ENCODE peak calls at places on chromosomes 13 and 19, in seven cellular contexts. One of them, this sample, is unnamed.
A peak's percentile ranks its signal among the peaks of the same experiment; 100 is the strongest.

GRCh38 chr19:51978882-51979281 is 7.8 kb downstream of the ZNF350 start:
- DNase-seq in naive thymus-derived CD4-positive, alpha-beta T cell: no peak
- DNase-seq in stomach: no peak
- DNase-seq in adrenal gland: no peak
- DNase-seq in GM23248: no peak
- DNase-seq in H1: no peak
- DNase-seq in dorsolateral prefrontal cortex: no peak
- DNase-seq in this sample: no peak

GRCh38 chr13:113915012-113915763 is 51.3 kb upstream of the GAS6 start:
- DNase-seq in adrenal gland: no peak
- DNase-seq in H1: no peak
- DNase-seq in dorsolateral prefrontal cortex: no peak
- DNase-seq in naive thymus-derived CD4-positive, alpha-beta T cell: no peak
- DNase-seq in stomach: peak; percentile 26
- DNase-seq in GM23248: no peak
- DNase-seq in this sample: no peak

GRCh38 chr13:37651891-37652290 is 53.3 kb upstream of the POSTN start:
- DNase-seq in dorsolateral prefrontal cortex: no peak
- DNase-seq in adrenal gland: no peak
- DNase-seq in H1: no peak
- DNase-seq in naive thymus-derived CD4-positive, alpha-beta T cell: no peak
- DNase-seq in GM23248: peak; percentile 27
- DNase-seq in stomach: no peak
- DNase-seq in this sample: no peak

GRCh38 chr13:110349239-110349638 is 42.2 kb downstream of the COL4A2 start:
- DNase-seq in H1: no peak
- DNase-seq in dorsolateral prefrontal cortex: no peak
- DNase-seq in naive thymus-derived CD4-positive, alpha-beta T cell: no peak
- DNase-seq in GM23248: no peak
- DNase-seq in adrenal gland: no peak
- DNase-seq in stomach: no peak
- DNase-seq in this sample: no peak

GRCh38 chr13:51636349-51636890 is 52.2 kb downstream of the WDFY2 start:
- DNase-seq in GM23248: no peak
- DNase-seq in dorsolateral prefrontal cortex: no peak
- DNase-seq in adrenal gland: no peak
- DNase-seq in stomach: peak; percentile 63
- DNase-seq in naive thymus-derived CD4-positive, alpha-beta T cell: no peak
- DNase-seq in H1: no peak
- DNase-seq in this sample: no peak

GRCh38 chr19:31784631-31785237 is 435.5 kb upstream of the TSHZ3 start:
- DNase-seq in naive thymus-derived CD4-positive, alpha-beta T cell: no peak
- DNase-seq in adrenal gland: no peak
- DNase-seq in H1: no peak
- DNase-seq in dorsolateral prefrontal cortex: no peak
- DNase-seq in GM23248: no peak
- DNase-seq in stomach: no peak
- DNase-seq in this sample: no peak

GRCh38 chr13:59398127-59398526 is 765.6 kb downstream of the DIAPH3 start:
- DNase-seq in GM23248: no peak
- DNase-seq in stomach: no peak
- DNase-seq in naive thymus-derived CD4-positive, alpha-beta T cell: no peak
- DNase-seq in adrenal gland: peak; percentile 20
- DNase-seq in dorsolateral prefrontal cortex: no peak
- DNase-seq in H1: no peak
- DNase-seq in this sample: no peak

GRCh38 chr19:51572908-51573307 is 1.8 kb downstream of the ZNF175 start:
- DNase-seq in naive thymus-derived CD4-positive, alpha-beta T cell: no peak
- DNase-seq in GM23248: peak; percentile 91
- DNase-seq in stomach: no peak
- DNase-seq in adrenal gland: no peak
- DNase-seq in H1: no peak
- DNase-seq in dorsolateral prefrontal cortex: no peak
- DNase-seq in this sample: no peak

GRCh38 chr19:46718157-46718933 is 1.4 kb upstream of the PRKD2 start:
- DNase-seq in stomach: peak; percentile 45
- DNase-seq in naive thymus-derived CD4-positive, alpha-beta T cell: peak; percentile 60
- DNase-seq in dorsolateral prefrontal cortex: no peak
- DNase-seq in H1: peak; percentile 61
- DNase-seq in GM23248: peak; percentile 36
- DNase-seq in adrenal gland: no peak
- DNase-seq in this sample: no peak

GRCh38 chr13:93226623-93227279 is at the start of gene GPC6:
- DNase-seq in adrenal gland: no peak
- DNase-seq in naive thymus-derived CD4-positive, alpha-beta T cell: no peak
- DNase-seq in GM23248: peak; percentile 90
- DNase-seq in H1: no peak
- DNase-seq in dorsolateral prefrontal cortex: no peak
- DNase-seq in stomach: no peak
- DNase-seq in this sample: peak; percentile 44

GRCh38 chr19:5434970-5435641 is 20.1 kb upstream of the ZNRF4 start:
- DNase-seq in stomach: no peak
- DNase-seq in adrenal gland: peak; percentile 37
- DNase-seq in H1: no peak
- DNase-seq in naive thymus-derived CD4-positive, alpha-beta T cell: no peak
- DNase-seq in GM23248: peak; percentile 98
- DNase-seq in dorsolateral prefrontal cortex: peak; percentile 66
- DNase-seq in this sample: peak; percentile 34

DNA sequence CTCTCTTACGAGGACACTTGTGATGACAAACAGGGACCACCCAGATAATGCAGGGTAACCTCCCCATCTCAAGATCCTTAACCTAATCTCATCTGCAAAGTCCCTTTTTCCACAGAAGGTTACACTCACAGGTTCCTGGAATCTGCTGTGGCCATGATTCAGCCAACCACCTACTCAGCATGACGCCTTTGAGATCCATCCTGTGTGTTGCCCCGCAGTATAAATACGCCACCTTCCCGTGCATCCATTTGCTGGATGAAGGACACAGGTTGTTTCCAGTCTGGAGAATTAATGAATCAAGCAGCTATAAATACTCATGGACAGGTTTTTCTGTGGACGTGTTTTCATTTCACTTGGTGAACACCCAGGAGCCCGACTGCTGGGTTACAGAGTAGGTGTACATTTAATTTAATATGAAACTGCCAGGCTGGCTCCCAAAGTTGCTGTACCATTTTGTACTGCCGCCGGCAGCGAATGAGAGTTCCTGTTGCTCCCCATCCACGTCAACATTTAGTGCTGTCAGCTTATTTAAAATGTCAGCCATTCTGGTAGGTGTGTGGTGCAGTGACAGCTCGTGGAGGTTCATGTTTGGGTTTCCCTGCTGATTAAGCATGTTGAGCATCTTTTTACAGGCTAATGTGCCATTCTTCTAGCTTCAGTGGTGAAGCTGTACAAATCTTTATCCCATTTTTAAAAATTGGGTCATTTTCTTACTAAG is 40.2 kb downstream of the ELL start:
- DNase-seq in GM23248: no peak
- DNase-seq in H1: no peak
- DNase-seq in naive thymus-derived CD4-positive, alpha-beta T cell: no peak
- DNase-seq in dorsolateral prefrontal cortex: no peak
- DNase-seq in stomach: no peak
- DNase-seq in adrenal gland: no peak
- DNase-seq in this sample: no peak
- H3K27ac ChIP-seq in GM23248: peak overlapping the region; percentile 87
- H3K27ac ChIP-seq in H1: no peak overlapping the region
- H3K27ac ChIP-seq in naive thymus-derived CD4-positive, alpha-beta T cell: no peak overlapping the region
- H3K27ac ChIP-seq in dorsolateral prefrontal cortex: no peak overlapping the region
- H3K27ac ChIP-seq in stomach: no peak overlapping the region
- H3K27ac ChIP-seq in adrenal gland: no peak overlapping the region
- H3K27ac ChIP-seq in this sample: no peak overlapping the region

GRCh38 chr13:71864094-71864980 is 2.7 kb downstream of the DACH1 start:
- DNase-seq in stomach: no peak
- DNase-seq in GM23248: no peak
- DNase-seq in H1: peak; percentile 69
- DNase-seq in naive thymus-derived CD4-positive, alpha-beta T cell: peak; percentile 22
- DNase-seq in dorsolateral prefrontal cortex: no peak
- DNase-seq in adrenal gland: peak; percentile 54
- DNase-seq in this sample: no peak
- H3K27ac ChIP-seq in stomach: peak overlapping the region; percentile 28
- H3K27ac ChIP-seq in GM23248: no peak overlapping the region
- H3K27ac ChIP-seq in H1: no peak overlapping the region
- H3K27ac ChIP-seq in naive thymus-derived CD4-positive, alpha-beta T cell: no peak overlapping the region
- H3K27ac ChIP-seq in dorsolateral prefrontal cortex: no peak overlapping the region
- H3K27ac ChIP-seq in adrenal gland: no peak overlapping the region
- H3K27ac ChIP-seq in this sample: no peak overlapping the region

DNA sequence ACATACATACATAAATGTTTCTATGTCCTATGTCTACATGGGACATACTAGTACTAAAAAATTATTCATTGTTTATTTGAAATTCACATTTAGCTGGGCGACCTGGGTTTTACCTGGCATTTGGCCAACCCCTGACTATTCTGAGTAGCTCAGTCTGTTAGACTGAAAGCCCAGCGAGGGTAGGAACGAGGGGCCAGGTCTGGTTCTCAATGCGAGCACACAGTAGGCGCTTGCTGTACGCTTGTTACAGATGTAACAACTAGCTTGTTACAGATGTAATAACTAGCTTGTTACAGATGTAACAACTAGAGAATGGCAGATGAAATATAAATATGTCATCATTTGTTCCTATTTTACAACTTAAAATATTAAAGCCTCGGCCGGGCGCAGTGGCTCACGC is 920 bp upstream of the ANO8 start:
- DNase-seq in H1: no peak
- DNase-seq in dorsolateral prefrontal cortex: no peak
- DNase-seq in GM23248: no peak
- DNase-seq in adrenal gland: peak; percentile 33
- DNase-seq in naive thymus-derived CD4-positive, alpha-beta T cell: no peak
- DNase-seq in stomach: no peak
- DNase-seq in this sample: no peak
- H3K27ac ChIP-seq in H1: no peak overlapping the region
- H3K27ac ChIP-seq in dorsolateral prefrontal cortex: no peak overlapping the region
- H3K27ac ChIP-seq in GM23248: no peak overlapping the region
- H3K27ac ChIP-seq in adrenal gland: no peak overlapping the region
- H3K27ac ChIP-seq in naive thymus-derived CD4-positive, alpha-beta T cell: no peak overlapping the region
- H3K27ac ChIP-seq in stomach: no peak overlapping the region
- H3K27ac ChIP-seq in this sample: peak overlapping the region; percentile 95

DNA sequence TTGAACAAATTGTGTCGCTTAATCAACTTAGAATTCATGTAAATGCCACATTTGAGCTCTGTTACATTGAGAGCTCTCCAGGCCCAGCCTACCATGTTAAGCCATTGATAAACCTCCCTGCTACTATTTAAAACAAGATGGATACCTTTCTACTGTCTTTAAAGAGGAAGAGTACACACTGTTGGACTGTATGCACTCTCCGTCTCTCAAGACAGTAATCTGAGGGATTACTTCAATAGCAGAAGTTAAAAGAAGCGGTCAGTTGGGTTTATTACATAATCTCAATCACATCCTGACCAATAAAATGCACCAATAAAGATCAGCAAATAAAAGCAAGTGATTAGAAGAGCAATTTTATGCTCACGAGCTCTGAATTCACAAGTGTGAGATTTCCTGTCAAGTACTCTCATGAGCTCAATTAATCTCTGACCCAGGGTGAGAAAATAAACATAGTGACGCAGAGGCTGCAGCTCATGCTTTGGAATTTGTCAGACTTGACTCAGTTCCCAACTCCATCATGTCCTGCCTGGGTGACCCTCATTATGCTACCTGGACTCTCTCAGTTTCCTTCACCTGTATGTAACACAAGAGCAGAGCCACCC is 12.3 kb downstream of the ABCC4 start:
- DNase-seq in GM23248: no peak
- DNase-seq in adrenal gland: no peak
- DNase-seq in H1: no peak
- DNase-seq in dorsolateral prefrontal cortex: no peak
- DNase-seq in stomach: no peak
- DNase-seq in naive thymus-derived CD4-positive, alpha-beta T cell: no peak
- DNase-seq in this sample: no peak
- H3K27ac ChIP-seq in GM23248: no peak overlapping the region
- H3K27ac ChIP-seq in adrenal gland: no peak overlapping the region
- H3K27ac ChIP-seq in H1: no peak overlapping the region
- H3K27ac ChIP-seq in dorsolateral prefrontal cortex: no peak overlapping the region
- H3K27ac ChIP-seq in stomach: no peak overlapping the region
- H3K27ac ChIP-seq in naive thymus-derived CD4-positive, alpha-beta T cell: no peak overlapping the region
- H3K27ac ChIP-seq in this sample: no peak overlapping the region

DNA sequence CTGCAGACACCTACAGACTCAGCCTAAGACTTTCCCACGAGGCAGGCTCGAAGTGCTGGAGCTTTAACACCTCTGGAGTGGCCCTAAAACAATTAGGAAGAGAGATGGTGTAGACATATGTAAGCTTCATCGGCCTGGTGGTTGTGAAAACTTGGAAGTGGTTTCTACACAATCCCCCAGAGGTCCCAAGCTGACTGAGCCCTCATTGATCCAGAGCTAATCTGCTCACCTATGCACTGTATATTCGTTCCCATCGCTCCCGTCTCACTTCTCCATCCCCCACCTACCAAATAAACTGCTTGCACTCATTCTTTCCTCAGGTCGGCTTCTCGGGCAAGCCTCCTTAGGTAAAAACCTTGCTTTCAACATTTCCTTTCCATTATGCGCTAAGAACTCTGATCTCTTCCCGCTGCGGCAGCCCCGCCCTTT is 767 bp upstream of the ZNF793 start:
- DNase-seq in adrenal gland: no peak
- DNase-seq in stomach: no peak
- DNase-seq in H1: no peak
- DNase-seq in dorsolateral prefrontal cortex: no peak
- DNase-seq in naive thymus-derived CD4-positive, alpha-beta T cell: no peak
- DNase-seq in GM23248: no peak
- DNase-seq in this sample: no peak
- H3K27ac ChIP-seq in adrenal gland: peak overlapping the region; percentile 95
- H3K27ac ChIP-seq in stomach: peak overlapping the region; percentile 85
- H3K27ac ChIP-seq in H1: peak overlapping the region; percentile 98
- H3K27ac ChIP-seq in dorsolateral prefrontal cortex: peak overlapping the region; percentile 97
- H3K27ac ChIP-seq in naive thymus-derived CD4-positive, alpha-beta T cell: peak overlapping the region; percentile 90
- H3K27ac ChIP-seq in GM23248: peak overlapping the region; percentile 77
- H3K27ac ChIP-seq in this sample: peak overlapping the region; percentile 93

DNA sequence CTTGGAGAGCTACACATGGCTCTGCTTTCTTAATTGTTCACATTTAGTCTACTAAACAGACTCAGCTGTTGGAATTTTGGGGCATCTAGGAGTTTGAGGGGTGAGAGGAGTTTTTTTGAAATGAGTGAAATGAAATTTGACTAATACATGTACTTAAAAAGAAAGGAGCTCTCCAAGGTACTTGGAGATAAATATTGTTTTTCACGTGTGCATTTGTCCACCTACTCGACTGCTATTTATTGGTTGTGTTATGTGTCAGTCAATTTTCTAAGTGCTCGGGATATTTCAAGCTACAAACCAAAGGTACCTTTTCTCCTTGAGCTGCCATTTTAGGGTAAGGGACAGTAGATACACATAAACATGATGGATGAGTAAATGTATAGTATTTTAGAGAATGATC is 697.0 kb downstream of the LIG4 start:
- DNase-seq in naive thymus-derived CD4-positive, alpha-beta T cell: no peak
- DNase-seq in GM23248: peak; percentile 50
- DNase-seq in stomach: no peak
- DNase-seq in dorsolateral prefrontal cortex: no peak
- DNase-seq in H1: no peak
- DNase-seq in adrenal gland: no peak
- DNase-seq in this sample: no peak
- H3K27ac ChIP-seq in naive thymus-derived CD4-positive, alpha-beta T cell: no peak overlapping the region
- H3K27ac ChIP-seq in GM23248: no peak overlapping the region
- H3K27ac ChIP-seq in stomach: no peak overlapping the region
- H3K27ac ChIP-seq in dorsolateral prefrontal cortex: no peak overlapping the region
- H3K27ac ChIP-seq in H1: no peak overlapping the region
- H3K27ac ChIP-seq in adrenal gland: no peak overlapping the region
- H3K27ac ChIP-seq in this sample: no peak overlapping the region